ENCODE peak calls at places on chromosomes 7 and 10, in four cellular contexts. O is H1, R is GM12878, U is HepG2. B is an unnamed sample.

GRCh38 chr7:27283558-27283957 is 41.0 kb downstream of the EVX1 start:
- DNase-seq in O (no peak), R (no peak), U (no peak), B (no peak)

GRCh38 chr7:79781716-79782115 is 328.2 kb upstream of the MAGI2 start:
- DNase-seq in O (no peak), R (no peak), U (no peak), B (no peak)

GRCh38 chr7:138434458-138435093 is 25.5 kb upstream of the TRIM24 start:
- DNase-seq in O (no peak), R (no peak), U (no peak), B (peak)

GRCh38 chr7:36601596-36601995 is 122.7 kb downstream of the AOAH start:
- DNase-seq in O (no peak), R (no peak), U (no peak), B (no peak)

GRCh38 chr7:107128748-107129147 is 40.1 kb upstream of the HBP1 start:
- DNase-seq in O (no peak), R (no peak), U (no peak), B (no peak)

GRCh38 chr7:16921644-16922257 is 40.0 kb upstream of the AGR3 start:
- DNase-seq in O (no peak), R (no peak), U (no peak), B (no peak)

GRCh38 chr7:158431941-158432347 is 155.7 kb downstream of the PTPRN2 start:
- DNase-seq in O (no peak), R (no peak), U (peak), B (no peak)

GRCh38 chr7:137423321-137423720 is 79.8 kb upstream of the PTN start:
- DNase-seq in O (no peak), R (no peak), U (no peak), B (no peak)

GRCh38 chr10:131258256-131258655 is 53.3 kb downstream of the TCERG1L start:
- DNase-seq in O (no peak), R (no peak), U (no peak), B (no peak)

GRCh38 chr7:104179178-104179577 is 28.6 kb downstream of the ORC5 start:
- DNase-seq in O (no peak), R (no peak), U (no peak), B (no peak)

GRCh38 chr10:71409516-71410104 is 12.9 kb downstream of the CDH23 start:
- DNase-seq in O (no peak), R (no peak), U (no peak), B (no peak)

GRCh38 chr10:73340121-73340520 is 18.5 kb downstream of the CFAP70 start:
- DNase-seq in O (no peak), R (no peak), U (no peak), B (no peak)

GRCh38 chr7:36749282-36749960 is 25.1 kb upstream of the AOAH start:
- DNase-seq in O (no peak), R (no peak), U (no peak), B (no peak)

GRCh38 chr7:158527495-158527894 is 60.1 kb downstream of the PTPRN2 start:
- DNase-seq in O (no peak), R (no peak), U (no peak), B (no peak)

GRCh38 chr10:1652151-1652550 is 85.2 kb downstream of the ADARB2 start:
- DNase-seq in O (no peak), R (no peak), U (no peak), B (no peak)

GRCh38 chr10:73218466-73219191 is 28.4 kb downstream of the DNAJC9 start:
- DNase-seq in O (no peak), R (no peak), U (peak), B (no peak)

DNA sequence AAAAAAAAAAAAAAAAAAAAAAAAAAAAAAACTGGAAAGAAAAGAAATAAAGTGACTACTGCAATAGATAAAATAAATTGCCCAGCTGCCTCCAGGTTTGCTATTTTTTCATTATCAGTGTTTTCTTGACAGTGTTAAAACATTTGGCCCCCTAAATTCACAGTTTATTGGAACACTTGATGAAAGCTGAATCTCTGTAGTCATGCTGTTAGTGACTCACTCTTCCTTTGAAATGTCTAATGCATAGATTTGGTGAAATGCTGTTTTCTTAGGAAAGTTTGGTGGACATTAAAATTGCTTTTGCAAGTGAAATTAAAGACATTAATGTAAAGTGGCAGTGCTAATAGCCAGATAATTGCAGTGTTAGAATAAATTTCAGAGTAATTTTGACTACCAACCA is 785.2 kb downstream of the NRG3 start:
- DNase-seq in O (no peak), R (no peak), U (no peak), B (no peak)
- H3K4me3 ChIP-seq in O (no peak), R (no peak), U (no peak), B (no peak)

GRCh38 chr10:101817542-101818118 is 614 bp downstream of the OGA start:
- DNase-seq in O (no peak), R (no peak), U (no peak), B (peak)
- TF ChIP-seq SUZ12 in O (no peak), R (no peak), U (no peak), B (no peak)

GRCh38 chr10:22252286-22252800 is 34.5 kb upstream of the EBLN1 start:
- DNase-seq in O (no peak), R (no peak), U (no peak), B (no peak)
- TF ChIP-seq YY1 in O (no peak), R (peak), U (no peak), B (no peak)

GRCh38 chr7:21429021-21429420 is 1.1 kb downstream of the SP4 start:
- DNase-seq in O (no peak), R (no peak), U (no peak), B (no peak)

GRCh38 chr7:21428642-21428941 is 709 bp downstream of the SP4 start:
- DNase-seq in O (no peak), R (no peak), U (no peak), B (no peak)

GRCh38 chr7:21430575-21430954 is 2.7 kb downstream of the SP4 start:
- DNase-seq in O (no peak), R (no peak), U (no peak), B (no peak)

GRCh38 chr7:21427861-21428641 is at the start of gene SP4:
- DNase-seq in O (peak), R (peak), U (peak), B (peak)

DNA sequence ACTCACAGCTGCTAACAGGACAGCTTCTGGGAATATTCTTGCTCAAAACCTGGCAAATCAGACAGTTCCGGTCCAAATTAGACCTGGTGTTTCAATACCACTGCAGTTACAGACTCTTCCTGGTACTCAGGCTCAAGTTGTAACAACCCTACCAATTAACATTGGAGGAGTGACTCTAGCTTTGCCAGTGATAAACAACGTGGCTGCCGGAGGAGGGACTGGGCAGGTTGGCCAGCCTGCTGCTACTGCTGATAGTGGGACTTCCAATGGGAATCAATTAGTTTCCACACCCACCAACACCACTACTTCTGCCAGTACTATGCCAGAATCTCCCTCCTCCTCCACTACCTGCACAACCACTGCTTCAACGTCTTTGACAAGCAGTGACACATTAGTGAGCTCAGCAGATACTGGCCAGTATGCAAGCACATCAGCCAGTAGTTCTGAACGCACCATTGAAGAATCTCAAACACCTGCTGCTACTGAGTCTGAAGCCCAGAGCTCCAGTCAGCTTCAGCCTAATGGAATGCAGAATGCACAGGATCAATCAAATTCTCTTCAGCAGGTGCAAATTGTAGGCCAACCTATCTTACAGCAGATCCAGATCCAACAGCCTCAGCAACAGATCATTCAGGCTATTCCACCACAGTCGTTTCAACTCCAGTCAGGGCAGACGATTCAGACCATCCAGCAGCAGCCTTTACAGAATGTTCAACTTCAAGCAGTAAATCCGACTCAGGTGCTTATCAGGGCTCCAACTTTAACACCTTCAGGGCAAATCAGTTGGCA is 2.1 kb downstream of the SP4 start:
- DNase-seq in O (no peak), R (no peak), U (no peak), B (no peak)
- H3K4me3 ChIP-seq in O (no peak), R (peak), U (no peak), B (no peak)